ENCODE peak calls at places on chromosomes 13 and 19, in six cellular contexts. One of them, this sample, is unnamed.

GRCh38 chr13:41244555-41244954 is 18.8 kb downstream of the MTRF1 start:
- DNase-seq in neuronal stem cell: no peak
- DNase-seq in H1: no peak
- DNase-seq in H9: no peak
- DNase-seq in trophoblast cell: peak; percentile 40
- DNase-seq in IMR-90: peak; percentile 56
- DNase-seq in this sample: no peak

GRCh38 chr13:99656092-99656745 is 154.9 kb downstream of the TM9SF2 start:
- DNase-seq in neuronal stem cell: peak; percentile 86
- DNase-seq in IMR-90: peak; percentile 67
- DNase-seq in trophoblast cell: peak; percentile 37
- DNase-seq in H1: peak; percentile 96
- DNase-seq in H9: peak; percentile 85
- DNase-seq in this sample: peak; percentile 71

GRCh38 chr19:49469828-49470614 is 4.0 kb upstream of the FLT3LG start:
- DNase-seq in H9: peak; percentile 44
- DNase-seq in neuronal stem cell: no peak
- DNase-seq in IMR-90: peak; percentile 32
- DNase-seq in H1: no peak
- DNase-seq in trophoblast cell: no peak
- DNase-seq in this sample: peak; percentile 42

GRCh38 chr19:36009220-36009619 is 607 bp upstream of the SYNE4 start:
- DNase-seq in neuronal stem cell: peak; percentile 55
- DNase-seq in trophoblast cell: peak; percentile 62
- DNase-seq in H9: peak; percentile 72
- DNase-seq in H1: peak; percentile 82
- DNase-seq in IMR-90: peak; percentile 48
- DNase-seq in this sample: peak; percentile 65

GRCh38 chr19:43880483-43880882 is 53.4 kb downstream of the ZNF283 start:
- DNase-seq in H9: no peak
- DNase-seq in trophoblast cell: no peak
- DNase-seq in H1: no peak
- DNase-seq in IMR-90: no peak
- DNase-seq in neuronal stem cell: no peak
- DNase-seq in this sample: no peak

GRCh38 chr19:14375055-14375581 is 6.1 kb upstream of the ADGRE5 start:
- DNase-seq in neuronal stem cell: no peak
- DNase-seq in IMR-90: no peak
- DNase-seq in H1: no peak
- DNase-seq in trophoblast cell: peak; percentile 7
- DNase-seq in H9: no peak
- DNase-seq in this sample: no peak

GRCh38 chr19:2602391-2603181 is 99.9 kb downstream of the GNG7 start:
- DNase-seq in IMR-90: peak; percentile 81
- DNase-seq in trophoblast cell: peak; percentile 88
- DNase-seq in neuronal stem cell: no peak
- DNase-seq in H9: peak; percentile 88
- DNase-seq in H1: peak; percentile 80
- DNase-seq in this sample: peak; percentile 84

GRCh38 chr19:5624154-5624663 is 1.3 kb downstream of the SAFB start:
- DNase-seq in IMR-90: peak; percentile 61
- DNase-seq in H9: no peak
- DNase-seq in trophoblast cell: no peak
- DNase-seq in H1: peak; percentile 45
- DNase-seq in neuronal stem cell: no peak
- DNase-seq in this sample: peak; percentile 64

GRCh38 chr19:35279374-35279773 is 3.0 kb upstream of the HAMP start:
- DNase-seq in IMR-90: no peak
- DNase-seq in neuronal stem cell: no peak
- DNase-seq in H1: no peak
- DNase-seq in H9: no peak
- DNase-seq in trophoblast cell: no peak
- DNase-seq in this sample: no peak

GRCh38 chr13:43558942-43559341 is 227.8 kb downstream of the ENOX1 start:
- DNase-seq in neuronal stem cell: no peak
- DNase-seq in IMR-90: no peak
- DNase-seq in trophoblast cell: no peak
- DNase-seq in H9: no peak
- DNase-seq in H1: no peak
- DNase-seq in this sample: no peak

GRCh38 chr13:113804017-113804702 is 45.1 kb downstream of the TMEM255B start:
- DNase-seq in neuronal stem cell: no peak
- DNase-seq in H1: no peak
- DNase-seq in H9: no peak
- DNase-seq in trophoblast cell: no peak
- DNase-seq in IMR-90: no peak
- DNase-seq in this sample: no peak

GRCh38 chr13:99129050-99129449 is 71.6 kb upstream of the UBAC2 start:
- DNase-seq in H9: no peak
- DNase-seq in H1: no peak
- DNase-seq in trophoblast cell: no peak
- DNase-seq in neuronal stem cell: no peak
- DNase-seq in IMR-90: no peak
- DNase-seq in this sample: no peak

GRCh38 chr13:28620011-28620830 is 38.7 kb upstream of the POMP start:
- DNase-seq in H1: no peak
- DNase-seq in H9: no peak
- DNase-seq in trophoblast cell: peak; percentile 93
- DNase-seq in IMR-90: no peak
- DNase-seq in neuronal stem cell: no peak
- DNase-seq in this sample: no peak

GRCh38 chr19:17719730-17720486 is 628 bp downstream of the MAP1S start:
- DNase-seq in H1: no peak
- DNase-seq in neuronal stem cell: no peak
- DNase-seq in IMR-90: no peak
- DNase-seq in trophoblast cell: no peak
- DNase-seq in H9: no peak
- DNase-seq in this sample: no peak

GRCh38 chr19:49954092-49954825 is 6.7 kb downstream of the SIGLEC11 start:
- DNase-seq in IMR-90: peak; percentile 14
- DNase-seq in H9: no peak
- DNase-seq in H1: no peak
- DNase-seq in neuronal stem cell: no peak
- DNase-seq in trophoblast cell: no peak
- DNase-seq in this sample: no peak

GRCh38 chr13:50015263-50015662 is at the start of gene KCNRG:
- DNase-seq in IMR-90: peak; percentile 39
- DNase-seq in trophoblast cell: no peak
- DNase-seq in H9: no peak
- DNase-seq in H1: no peak
- DNase-seq in neuronal stem cell: no peak
- DNase-seq in this sample: peak; percentile 36

DNA sequence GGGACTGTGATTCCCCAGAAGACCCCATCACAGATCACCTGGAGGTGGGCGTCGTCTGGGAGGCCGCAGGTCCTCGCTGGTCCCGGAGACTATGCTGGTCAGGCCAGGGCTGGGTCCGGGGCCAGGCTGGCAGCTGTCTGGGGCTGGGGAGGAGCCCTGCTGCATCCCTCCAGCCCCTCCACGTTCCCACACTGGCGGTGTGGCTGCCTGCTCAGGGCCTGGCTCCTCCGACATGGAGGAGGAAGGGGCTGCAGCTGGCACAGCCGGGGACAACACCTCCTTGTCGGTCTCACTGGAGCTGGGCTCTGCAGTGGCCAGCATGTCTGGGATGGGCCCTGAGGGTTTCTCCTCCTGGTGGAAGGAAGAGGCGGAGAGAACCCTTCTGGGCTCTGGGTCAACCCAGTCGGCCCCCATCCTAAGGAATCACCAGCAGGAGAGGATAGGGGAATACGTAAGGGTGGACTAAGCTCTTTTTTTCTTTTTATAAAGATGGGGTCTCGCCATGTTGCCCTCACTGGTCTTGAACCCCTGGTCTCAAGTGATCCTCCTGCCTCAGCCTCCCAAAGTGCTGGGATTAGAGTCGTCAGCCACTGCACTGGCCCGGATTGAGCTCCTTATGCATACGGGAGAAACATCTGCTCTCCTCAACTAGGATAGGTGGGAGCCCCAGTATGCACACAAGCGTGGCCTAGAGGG is 828 bp downstream of the ZNF414 start:
- DNase-seq in neuronal stem cell: no peak
- DNase-seq in trophoblast cell: peak; percentile 44
- DNase-seq in H9: peak; percentile 42
- DNase-seq in IMR-90: no peak
- DNase-seq in H1: no peak
- DNase-seq in this sample: no peak
- H2AK5ac ChIP-seq in neuronal stem cell: peak overlapping the region; percentile 80
- H2AK5ac ChIP-seq in trophoblast cell: peak overlapping the region; percentile 77
- H2AK5ac ChIP-seq in H9: no peak overlapping the region
- H2AK5ac ChIP-seq in IMR-90: peak overlapping the region; percentile 89
- H2AK5ac ChIP-seq in H1: no peak overlapping the region
- H2AK5ac ChIP-seq in this sample: peak overlapping the region; percentile 93

GRCh38 chr13:45603338-45603737 is 12.2 kb downstream of the ERICH6B start:
- DNase-seq in IMR-90: no peak
- DNase-seq in trophoblast cell: no peak
- DNase-seq in neuronal stem cell: no peak
- DNase-seq in H1: no peak
- DNase-seq in H9: no peak
- DNase-seq in this sample: no peak
- H3K18ac ChIP-seq in IMR-90: no peak overlapping the region
- H3K18ac ChIP-seq in trophoblast cell: no peak overlapping the region
- H3K18ac ChIP-seq in neuronal stem cell: no peak overlapping the region
- H3K18ac ChIP-seq in H1: no peak overlapping the region
- H3K18ac ChIP-seq in H9: no peak overlapping the region
- H3K18ac ChIP-seq in this sample: no peak overlapping the region

GRCh38 chr19:31706131-31706530 is 356.9 kb upstream of the TSHZ3 start:
- DNase-seq in H9: no peak
- DNase-seq in neuronal stem cell: no peak
- DNase-seq in H1: no peak
- DNase-seq in trophoblast cell: no peak
- DNase-seq in IMR-90: no peak
- DNase-seq in this sample: no peak
- H4K91ac ChIP-seq in H9: no peak overlapping the region
- H4K91ac ChIP-seq in neuronal stem cell: no peak overlapping the region
- H4K91ac ChIP-seq in H1: no peak overlapping the region
- H4K91ac ChIP-seq in trophoblast cell: no peak overlapping the region
- H4K91ac ChIP-seq in IMR-90: no peak overlapping the region
- H4K91ac ChIP-seq in this sample: no peak overlapping the region

DNA sequence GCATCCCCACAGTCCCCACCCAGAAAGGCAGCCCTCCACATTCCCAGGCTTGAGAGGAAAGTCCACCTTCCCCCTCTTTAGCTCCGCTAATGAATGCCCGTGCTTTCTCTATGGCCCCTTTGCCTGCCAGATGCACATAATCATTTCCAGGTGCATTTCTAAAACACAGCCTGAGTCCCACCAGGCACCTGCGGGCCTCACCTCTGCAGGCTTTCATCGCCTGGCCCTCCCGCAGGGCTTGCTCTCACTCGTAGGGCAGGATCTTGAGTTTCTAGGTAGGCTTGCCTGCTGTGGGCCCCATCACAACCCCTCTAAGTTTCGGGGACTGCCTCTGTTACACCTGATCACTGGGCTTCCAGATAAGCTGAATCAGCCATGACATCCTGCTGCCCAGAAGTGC is 173.6 kb downstream of the ZNF536 start:
- DNase-seq in H1: no peak
- DNase-seq in trophoblast cell: no peak
- DNase-seq in neuronal stem cell: no peak
- DNase-seq in H9: no peak
- DNase-seq in IMR-90: no peak
- DNase-seq in this sample: no peak
- H2AK5ac ChIP-seq in H1: no peak overlapping the region
- H2AK5ac ChIP-seq in trophoblast cell: no peak overlapping the region
- H2AK5ac ChIP-seq in neuronal stem cell: no peak overlapping the region
- H2AK5ac ChIP-seq in H9: no peak overlapping the region
- H2AK5ac ChIP-seq in IMR-90: no peak overlapping the region
- H2AK5ac ChIP-seq in this sample: no peak overlapping the region

GRCh38 chr13:38350114-38350617 is 515 bp downstream of the UFM1 start:
- DNase-seq in trophoblast cell: peak; percentile 50
- DNase-seq in neuronal stem cell: no peak
- DNase-seq in H1: peak; percentile 59
- DNase-seq in IMR-90: peak; percentile 50
- DNase-seq in H9: no peak
- DNase-seq in this sample: no peak

GRCh38 chr13:38346764-38347163 is 2.9 kb upstream of the UFM1 start:
- DNase-seq in H9: no peak
- DNase-seq in neuronal stem cell: no peak
- DNase-seq in IMR-90: no peak
- DNase-seq in H1: no peak
- DNase-seq in trophoblast cell: no peak
- DNase-seq in this sample: no peak

GRCh38 chr13:38348890-38349289 is 761 bp upstream of the UFM1 start:
- DNase-seq in H1: no peak
- DNase-seq in trophoblast cell: peak; percentile 2
- DNase-seq in H9: no peak
- DNase-seq in neuronal stem cell: peak; percentile 11
- DNase-seq in IMR-90: peak; percentile 40
- DNase-seq in this sample: peak; percentile 60

DNA sequence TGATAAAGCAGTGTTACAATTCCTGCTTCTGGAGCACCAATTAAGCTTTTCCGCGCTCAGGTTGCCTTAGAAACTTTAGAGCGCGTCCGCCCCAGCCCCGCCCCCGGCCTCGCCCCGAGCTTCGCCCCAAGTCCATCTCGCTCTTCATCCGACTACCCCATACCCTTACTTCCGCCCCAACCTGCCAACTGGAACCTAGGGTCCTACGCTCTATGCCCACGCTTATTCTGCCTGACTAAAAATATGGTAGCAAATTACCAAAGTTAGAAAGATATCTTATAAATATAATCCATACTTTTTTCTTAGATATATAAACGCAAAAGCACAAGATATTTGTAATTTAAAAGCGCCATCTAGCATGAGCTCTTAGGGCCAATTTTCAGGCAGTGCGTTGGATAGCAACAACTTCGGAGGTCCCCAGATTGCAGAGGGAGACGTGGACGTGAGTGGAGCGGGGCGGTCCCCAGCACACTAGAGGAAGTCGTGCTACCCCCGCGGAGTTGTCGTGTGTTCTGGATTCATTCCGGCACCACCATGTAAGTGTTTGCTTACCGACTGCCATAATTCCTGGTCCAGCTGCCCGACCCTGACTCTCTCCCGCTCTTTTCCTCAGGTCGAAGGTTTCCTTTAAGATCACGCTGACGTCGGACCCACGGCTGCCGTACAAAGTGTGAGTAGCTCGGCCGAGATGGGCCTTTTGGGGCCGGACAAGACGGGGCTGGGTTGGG is at the start of gene UFM1:
- DNase-seq in H9: peak; percentile 96
- DNase-seq in IMR-90: peak; percentile 96
- DNase-seq in neuronal stem cell: peak; percentile 88
- DNase-seq in H1: peak; percentile 79
- DNase-seq in trophoblast cell: peak; percentile 82
- DNase-seq in this sample: peak; percentile 96
- H3K18ac ChIP-seq in H9: peak within 1 kb of the TSS; percentile 59
- H3K18ac ChIP-seq in IMR-90: peak within 1 kb of the TSS; percentile 37
- H3K18ac ChIP-seq in neuronal stem cell: peak within 1 kb of the TSS; percentile 34
- H3K18ac ChIP-seq in H1: no peak within 1 kb of the TSS
- H3K18ac ChIP-seq in trophoblast cell: peak within 1 kb of the TSS; percentile 57
- H3K18ac ChIP-seq in this sample: peak within 1 kb of the TSS; percentile 93